ENCODE peak calls at places on chromosome 17, in ten cellular contexts. E is heart right ventricle; D is lower leg skin; C is cardiac fibroblast; O is AG09309; I is lung; N is thoracic aorta; M is CD8-positive, alpha-beta T cell; X is A549; R is colonic mucosa. L is an unnamed sample.

GRCh38 chr17:14748036-14748715 is 447.3 kb downstream of the HS3ST3B1 start:
- DNase-seq in E (no peak), I (no peak), C (peak), D (no peak), N (no peak), R (no peak), M (no peak), O (no peak), X (no peak), L (no peak)

GRCh38 chr17:39663688-39664580 is 1.2 kb upstream of the TCAP start:
- DNase-seq in E (peak), O (no peak), X (peak), D (no peak), R (peak), C (no peak), N (no peak), I (no peak), M (no peak), L (no peak)

GRCh38 chr17:17382901-17383300 is 79.7 kb downstream of the NT5M start:
- DNase-seq in C (no peak), M (no peak), D (no peak), X (no peak), R (no peak), I (no peak), N (no peak), O (no peak), E (no peak), L (no peak)

GRCh38 chr17:58806046-58806445 is 50.4 kb downstream of the PPM1E start:
- DNase-seq in N (no peak), D (no peak), C (no peak), I (no peak), X (no peak), M (no peak), E (no peak), R (no peak), O (no peak), L (no peak)

GRCh38 chr17:81253358-81254131 is 14.4 kb downstream of the NDUFAF8 start:
- DNase-seq in E (no peak), O (no peak), R (peak), N (no peak), X (peak), D (no peak), I (peak), M (peak), C (peak), L (peak)

GRCh38 chr17:520447-521167 is 168.0 kb upstream of the RPH3AL start:
- DNase-seq in M (no peak), X (no peak), R (no peak), D (no peak), I (no peak), N (no peak), C (peak), O (no peak), E (no peak), L (no peak)

GRCh38 chr17:42670925-42671657 is 5.7 kb downstream of the PLEKHH3 start:
- DNase-seq in M (no peak), R (no peak), D (no peak), I (no peak), X (no peak), N (no peak), E (no peak), O (no peak), C (no peak), L (no peak)

GRCh38 chr17:10105513-10106001 is 92.8 kb downstream of the GAS7 start:
- DNase-seq in N (no peak), R (no peak), E (no peak), D (no peak), X (no peak), O (no peak), M (no peak), C (peak), I (no peak), L (no peak)

GRCh38 chr17:79024901-79025737 is 1.1 kb downstream of the C1QTNF1 start:
- DNase-seq in E (peak), M (no peak), D (no peak), I (no peak), O (no peak), R (peak), X (no peak), N (no peak), C (peak), L (no peak)

GRCh38 chr17:37743875-37744632 is 805 bp downstream of the HNF1B start:
- DNase-seq in C (no peak), N (no peak), O (no peak), D (no peak), R (peak), X (peak), E (no peak), I (peak), M (no peak), L (peak)

GRCh38 chr17:73759324-73760185 is 115.3 kb upstream of the SDK2 start:
- DNase-seq in I (no peak), N (no peak), D (no peak), M (no peak), R (no peak), X (no peak), O (no peak), E (no peak), C (no peak), L (no peak)

GRCh38 chr17:7261377-7262191 is 694 bp downstream of the CLDN7 start:
- DNase-seq in I (no peak), C (no peak), X (no peak), E (no peak), M (peak), D (no peak), O (no peak), R (no peak), N (no peak), L (no peak)

GRCh38 chr17:17913695-17914332 is 58.4 kb downstream of the TOM1L2 start:
- DNase-seq in O (peak), D (peak), X (peak), R (peak), E (peak), M (peak), N (peak), C (peak), I (peak), L (no peak)

GRCh38 chr17:75853410-75853809 is 1.7 kb downstream of the WBP2 start:
- DNase-seq in M (no peak), R (no peak), D (no peak), C (peak), E (no peak), O (no peak), X (no peak), I (no peak), N (no peak), L (no peak)

GRCh38 chr17:59149051-59149450 is 5.9 kb downstream of the SKA2 start:
- DNase-seq in E (no peak), M (no peak), D (no peak), X (no peak), N (no peak), I (no peak), O (no peak), C (peak), R (no peak), L (no peak)

GRCh38 chr17:46770818-46771600 is 47.5 kb downstream of the WNT3 start:
- DNase-seq in X (peak), E (peak), M (peak), N (no peak), I (no peak), O (no peak), R (peak), C (peak), D (no peak), L (peak)

GRCh38 chr17:17071531-17072360 is 29.5 kb downstream of the MPRIP start:
- DNase-seq in X (no peak), D (no peak), R (no peak), N (no peak), O (no peak), I (no peak), M (no peak), C (no peak), E (no peak), L (no peak)

GRCh38 chr17:5630434-5630833 is 46.1 kb upstream of the NLRP1 start:
- DNase-seq in O (peak), M (no peak), C (peak), I (no peak), D (no peak), R (no peak), X (no peak), E (no peak), N (no peak), L (no peak)

GRCh38 chr17:21129023-21129681 is 2.4 kb downstream of the DHRS7B start:
- DNase-seq in I (no peak), X (peak), M (no peak), E (no peak), D (no peak), N (no peak), C (peak), O (no peak), R (no peak), L (no peak)
- TF ChIP-seq CTCF in I (no peak), X (peak), M (no peak), E (peak), D (no peak), N (peak), C (peak), O (peak), R (no peak), L (peak)

DNA sequence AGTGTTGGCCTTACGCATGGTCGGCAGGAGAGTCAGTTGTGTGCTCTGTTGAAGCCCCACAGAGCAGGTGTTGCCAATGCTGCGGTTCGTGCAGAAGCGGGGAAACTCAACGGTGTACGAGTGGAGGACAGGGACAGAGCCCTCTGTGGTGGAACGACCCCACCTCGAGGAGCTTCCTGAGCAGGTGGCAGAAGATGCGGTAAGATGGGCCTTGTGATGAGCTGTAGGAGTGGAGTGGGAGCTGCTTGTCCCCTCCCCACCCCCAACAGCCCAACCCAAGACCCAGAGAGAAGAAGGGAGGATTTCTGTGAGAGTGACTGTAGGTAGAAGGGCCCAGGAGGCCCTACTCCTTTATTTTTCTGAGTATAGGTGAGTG is 4.9 kb downstream of the CDK5RAP3 start:
- DNase-seq in X (no peak), M (no peak), E (no peak), C (no peak), R (no peak), N (no peak), O (no peak), I (no peak), D (no peak), L (no peak)
- TF ChIP-seq CTCF in X (no peak), M (no peak), E (no peak), C (no peak), R (no peak), N (no peak), O (no peak), I (no peak), D (no peak), L (no peak)

GRCh38 chr17:43917348-43918025 is 10.2 kb upstream of the MPP2 start:
- DNase-seq in M (peak), D (no peak), X (no peak), C (peak), N (no peak), R (peak), I (no peak), E (peak), O (no peak), L (no peak)
- TF ChIP-seq CTCF in M (peak), D (no peak), X (peak), C (peak), N (peak), R (peak), I (peak), E (peak), O (peak), L (peak)

GRCh38 chr17:35877345-35878029 is 2.7 kb downstream of the CCL5 start:
- DNase-seq in O (no peak), D (no peak), R (no peak), C (no peak), E (no peak), N (no peak), I (no peak), X (no peak), M (no peak), L (no peak)

GRCh38 chr17:35875439-35876139 is 4.6 kb downstream of the CCL5 start:
- DNase-seq in O (no peak), X (no peak), I (no peak), N (no peak), R (no peak), C (no peak), D (no peak), E (no peak), M (peak), L (no peak)

GRCh38 chr17:35878361-35878760 is 1.8 kb downstream of the CCL5 start:
- DNase-seq in I (no peak), D (no peak), N (no peak), M (no peak), O (no peak), E (no peak), R (no peak), C (no peak), X (no peak), L (no peak)

GRCh38 chr17:35879748-35880654 is at the start of gene CCL5:
- DNase-seq in I (no peak), N (no peak), D (no peak), X (no peak), O (no peak), E (no peak), M (peak), R (no peak), C (peak), L (no peak)
- TF ChIP-seq CTCF in I (no peak), N (no peak), D (no peak), X (no peak), O (no peak), E (no peak), M (no peak), R (no peak), C (no peak), L (no peak)

GRCh38 chr17:49191407-49191916 is 18.9 kb downstream of the GNGT2 start:
- DNase-seq in R (no peak), C (no peak), N (no peak), M (no peak), X (no peak), E (no peak), I (no peak), D (no peak), O (no peak), L (no peak)

GRCh38 chr17:49194297-49194607 is 16.1 kb downstream of the GNGT2 start:
- DNase-seq in O (no peak), I (no peak), M (no peak), D (no peak), R (no peak), N (no peak), E (no peak), C (no peak), X (no peak), L (no peak)

GRCh38 chr17:49190932-49191331 is 19.4 kb downstream of the GNGT2 start:
- DNase-seq in M (no peak), E (no peak), C (no peak), D (no peak), I (no peak), R (no peak), N (no peak), O (no peak), X (no peak), L (no peak)

GRCh38 chr17:49193513-49194296 is 16.7 kb downstream of the GNGT2 start:
- DNase-seq in N (no peak), O (no peak), M (no peak), D (peak), I (peak), X (peak), R (peak), C (peak), E (peak), L (peak)

GRCh38 chr17:49191917-49192741 is 18.2 kb downstream of the GNGT2 start:
- DNase-seq in O (peak), E (peak), I (peak), X (peak), N (peak), D (peak), R (peak), M (peak), C (peak), L (peak)
- TF ChIP-seq CTCF in O (peak), E (peak), I (peak), X (peak), N (peak), D (no peak), R (no peak), M (peak), C (peak), L (peak)

GRCh38 chr17:64214950-64215349 is 48.1 kb downstream of the TEX2 start:
- DNase-seq in N (no peak), E (no peak), X (no peak), C (no peak), D (no peak), O (no peak), M (no peak), R (no peak), I (no peak), L (no peak)

GRCh38 chr17:64217249-64217652 is 45.8 kb downstream of the TEX2 start:
- DNase-seq in E (no peak), M (no peak), N (no peak), I (no peak), O (no peak), X (no peak), C (no peak), D (no peak), R (no peak), L (no peak)

GRCh38 chr17:64218066-64218465 is 45.0 kb downstream of the TEX2 start:
- DNase-seq in C (no peak), O (no peak), D (no peak), N (no peak), E (no peak), R (no peak), X (no peak), I (no peak), M (no peak), L (no peak)

GRCh38 chr17:64216030-64216384 is 47.1 kb downstream of the TEX2 start:
- DNase-seq in D (no peak), M (no peak), O (no peak), I (no peak), E (no peak), N (no peak), X (no peak), R (no peak), C (peak), L (no peak)

GRCh38 chr17:64216385-64217248 is 46.4 kb downstream of the TEX2 start:
- DNase-seq in D (no peak), R (peak), N (no peak), X (no peak), C (peak), O (no peak), I (no peak), M (no peak), E (peak), L (no peak)
- TF ChIP-seq CTCF in D (no peak), R (no peak), N (no peak), X (no peak), C (no peak), O (no peak), I (no peak), M (no peak), E (peak), L (no peak)

L was measured in neural crest cell.